ENCODE peak calls at places on chromosome 19, in six cellular contexts. A is A549, G is stomach, F is transverse colon, W is upper lobe of left lung, L is SK-N-SH. Y is an unnamed sample.

GRCh38 chr19:24059572-24060295 is 27.3 kb upstream of the ZNF254 start:
- DNase-seq in A (no peak), G (no peak), F (no peak), W (no peak), L (no peak), Y (no peak)

GRCh38 chr19:35462476-35462953 is 14.5 kb downstream of the FFAR2 start:
- DNase-seq in A (no peak), G (no peak), F (peak; percentile 18), W (no peak), L (no peak), Y (no peak)

GRCh38 chr19:48760514-48761221 is 5.3 kb downstream of the FGF21 start:
- DNase-seq in A (no peak), G (no peak), F (no peak), W (no peak), L (no peak), Y (no peak)

GRCh38 chr19:11989112-11989456 is 24.2 kb downstream of the ZNF763 start:
- DNase-seq in A (no peak), G (no peak), F (no peak), W (no peak), L (no peak), Y (no peak)

GRCh38 chr19:5326545-5326944 is 14.1 kb downstream of the PTPRS start:
- DNase-seq in A (no peak), G (no peak), F (no peak), W (no peak), L (no peak), Y (no peak)

GRCh38 chr19:29542776-29543175 is 17.0 kb downstream of the VSTM2B start:
- DNase-seq in A (no peak), G (no peak), F (no peak), W (no peak), L (no peak), Y (no peak)

GRCh38 chr19:47266401-47266885 is 8.2 kb upstream of the INAFM1 start:
- DNase-seq in A (no peak), G (no peak), F (no peak), W (peak; percentile 80), L (no peak), Y (no peak)

GRCh38 chr19:291561-292280 is 518 bp upstream of the PLPP2 start:
- DNase-seq in A (no peak), G (peak; percentile 48), F (peak; percentile 55), W (no peak), L (peak; percentile 77), Y (no peak)

GRCh38 chr19:12833747-12834417 is 497 bp downstream of the RTBDN start:
- DNase-seq in A (no peak), G (peak; percentile 28), F (peak; percentile 19), W (peak; percentile 87), L (peak; percentile 90), Y (no peak)

GRCh38 chr19:37896142-37896541 is 10.3 kb downstream of the WDR87 start:
- DNase-seq in A (no peak), G (no peak), F (no peak), W (no peak), L (no peak), Y (no peak)

GRCh38 chr19:55087542-55087935 is 11.9 kb downstream of the EPS8L1 start:
- DNase-seq in A (no peak), G (no peak), F (no peak), W (no peak), L (no peak), Y (no peak)

GRCh38 chr19:55206664-55207500 is 2.4 kb downstream of the PTPRH start:
- DNase-seq in A (peak; percentile 100), G (peak; percentile 88), F (peak; percentile 91), W (peak; percentile 84), L (peak; percentile 96), Y (peak; percentile 30)

GRCh38 chr19:15672580-15673175 is at the start of gene CYP4F12:
- DNase-seq in A (peak; percentile 36), G (peak; percentile 84), F (peak; percentile 96), W (peak; percentile 86), L (no peak), Y (peak; percentile 86)

GRCh38 chr19:13712767-13713201 is 51.5 kb upstream of the MRI1 start:
- DNase-seq in A (no peak), G (no peak), F (no peak), W (no peak), L (no peak), Y (no peak)

GRCh38 chr19:2942928-2943640 is 1.7 kb downstream of the ZNF77 start:
- DNase-seq in A (no peak), G (no peak), F (no peak), W (no peak), L (no peak), Y (no peak)

GRCh38 chr19:29217591-29217990 is 4.6 kb upstream of the UQCRFS1 start:
- DNase-seq in A (no peak), G (no peak), F (no peak), W (no peak), L (no peak), Y (no peak)

GRCh38 chr19:7562646-7563393 is 27.3 kb downstream of the PNPLA6 start:
- DNase-seq in A (no peak), G (no peak), F (no peak), W (no peak), L (no peak), Y (no peak)

GRCh38 chr19:50793558-50794065 is 3.4 kb downstream of the ACP4 start:
- DNase-seq in A (no peak), G (no peak), F (no peak), W (no peak), L (peak; percentile 44), Y (no peak)

GRCh38 chr19:679418-680286 is 3.5 kb downstream of the FSTL3 start:
- DNase-seq in A (peak; percentile 59), G (peak; percentile 57), F (peak; percentile 64), W (peak; percentile 92), L (peak; percentile 83), Y (peak; percentile 59)

GRCh38 chr19:1468274-1469199 is 10.5 kb downstream of the C19orf25 start:
- DNase-seq in A (no peak), G (no peak), F (no peak), W (peak; percentile 87), L (no peak), Y (no peak)

GRCh38 chr19:51541458-51542357 is 10.2 kb upstream of the SIGLEC6 start:
- DNase-seq in A (no peak), G (no peak), F (no peak), W (peak; percentile 45), L (no peak), Y (no peak)

GRCh38 chr19:31270897-31271568 is 78.2 kb downstream of the TSHZ3 start:
- DNase-seq in A (no peak), G (no peak), F (no peak), W (no peak), L (no peak), Y (no peak)

GRCh38 chr19:39200818-39201145 is 3.3 kb downstream of the SYCN start:
- DNase-seq in A (no peak), G (no peak), F (no peak), W (no peak), L (no peak), Y (no peak)

GRCh38 chr19:44657211-44657921 is 13.7 kb downstream of the PVR start:
- DNase-seq in A (peak; percentile 87), G (peak; percentile 71), F (peak; percentile 63), W (peak; percentile 68), L (peak; percentile 86), Y (peak; percentile 37)

GRCh38 chr19:42831221-42832019 is 48.1 kb downstream of the PSG1 start:
- DNase-seq in A (peak; percentile 77), G (no peak), F (no peak), W (no peak), L (no peak), Y (no peak)
- TF ChIP-seq CTCF in A (peak; percentile 46), G (no peak), F (no peak), W (no peak), L (no peak), Y (no peak)

GRCh38 chr19:21130097-21130775 is 11.6 kb upstream of the ZNF431 start:
- DNase-seq in A (no peak), G (no peak), F (no peak), W (no peak), L (no peak), Y (no peak)

GRCh38 chr19:21126078-21126477 is 15.8 kb upstream of the ZNF431 start:
- DNase-seq in A (no peak), G (no peak), F (no peak), W (no peak), L (no peak), Y (no peak)

GRCh38 chr19:21127001-21127400 is 14.8 kb upstream of the ZNF431 start:
- DNase-seq in A (no peak), G (no peak), F (no peak), W (no peak), L (no peak), Y (no peak)

GRCh38 chr19:21127898-21128297 is 13.9 kb upstream of the ZNF431 start:
- DNase-seq in A (no peak), G (no peak), F (no peak), W (no peak), L (no peak), Y (no peak)

GRCh38 chr19:21128901-21129698 is 12.7 kb upstream of the ZNF431 start:
- DNase-seq in A (no peak), G (no peak), F (no peak), W (no peak), L (no peak), Y (no peak)
- TF ChIP-seq EP300 in A (no peak), G (no peak), F (no peak), W (no peak), L (no peak), Y (no peak)

GRCh38 chr19:45758921-45759320 is 10.1 kb downstream of the SIX5 start:
- DNase-seq in A (no peak), G (no peak), F (no peak), W (peak; percentile 42), L (no peak), Y (no peak)

GRCh38 chr19:45757696-45758095 is 11.4 kb downstream of the SIX5 start:
- DNase-seq in A (no peak), G (no peak), F (no peak), W (no peak), L (no peak), Y (no peak)

GRCh38 chr19:45752639-45753038 is 16.4 kb downstream of the SIX5 start:
- DNase-seq in A (no peak), G (no peak), F (no peak), W (no peak), L (no peak), Y (no peak)

GRCh38 chr19:45754323-45754722 is 14.7 kb downstream of the SIX5 start:
- DNase-seq in A (no peak), G (no peak), F (no peak), W (peak; percentile 48), L (no peak), Y (no peak)

GRCh38 chr19:45753548-45753947 is 15.5 kb downstream of the SIX5 start:
- DNase-seq in A (no peak), G (no peak), F (no peak), W (no peak), L (no peak), Y (no peak)
- TF ChIP-seq CTCF in A (no peak), G (no peak), F (no peak), W (no peak), L (no peak), Y (no peak)

GRCh38 chr19:40663712-40664692 is 26.4 kb downstream of the NUMBL start:
- DNase-seq in A (peak; percentile 66), G (no peak), F (no peak), W (no peak), L (peak; percentile 57), Y (no peak)
- TF ChIP-seq EP300 in A (no peak), G (no peak), F (no peak), W (no peak), L (no peak), Y (no peak)

GRCh38 chr19:56367829-56368711 is 25.3 kb downstream of the ZNF582 start:
- DNase-seq in A (peak; percentile 33), G (peak; percentile 85), F (peak; percentile 85), W (peak; percentile 96), L (peak; percentile 92), Y (peak; percentile 76)
- TF ChIP-seq CTCF in A (no peak), G (no peak), F (no peak), W (peak; percentile 13), L (no peak), Y (peak; percentile 6)